ENCODE peak calls at places on chromosomes 4 and X, in eight cellular contexts. O is hypothalamus; H is left colon; N is progenitor cell of endocrine pancreas; E is hepatocyte; F is GM23338; X is activated CD8-positive, alpha-beta memory T cell treated with anti-CD3 and anti-CD28 coated beads, Interleukin-2, amount 50 U/mL, for 48 hours; M is cardiac fibroblast. R is an unnamed sample.

GRCh38 chrX:20270557-20270880 is 3.8 kb upstream of the RPS6KA3 start:
- DNase-seq in E (no peak), F (no peak), X (no peak), M (peak), H (no peak), O (no peak), N (no peak), R (no peak)

GRCh38 chr4:127748957-127749356 is 18.8 kb downstream of the SLC25A31 start:
- DNase-seq in O (no peak), X (no peak), F (no peak), N (no peak), H (no peak), E (no peak), M (no peak), R (no peak)

GRCh38 chr4:102819588-102820365 is 7.6 kb downstream of the UBE2D3 start:
- DNase-seq in M (peak), X (no peak), H (no peak), E (no peak), N (no peak), O (no peak), F (no peak), R (no peak)

GRCh38 chrX:154516655-154517100 is 646 bp upstream of the FAM3A start:
- DNase-seq in X (no peak), O (no peak), E (peak), M (peak), H (no peak), F (peak), N (no peak), R (no peak)

GRCh38 chr4:41887322-41887721 is 47.9 kb upstream of the TMEM33 start:
- DNase-seq in X (no peak), O (no peak), M (no peak), H (no peak), E (no peak), F (no peak), N (no peak), R (no peak)

GRCh38 chr4:139273835-139274234 is 6.2 kb downstream of the MGARP start:
- DNase-seq in F (no peak), N (no peak), O (no peak), X (no peak), H (no peak), M (no peak), E (no peak), R (no peak)

GRCh38 chr4:102196221-102196620 is 149.1 kb downstream of the SLC39A8 start:
- DNase-seq in X (no peak), M (peak), H (no peak), E (no peak), F (no peak), O (no peak), N (no peak), R (no peak)

GRCh38 chr4:19051751-19052296 is 1030.3 kb upstream of the LCORL start:
- DNase-seq in F (peak), N (no peak), X (no peak), M (no peak), H (no peak), E (no peak), O (no peak), R (no peak)

GRCh38 chrX:140766024-140766611 is 56.6 kb downstream of the LINC00632 start:
- DNase-seq in O (peak), M (peak), N (peak), E (peak), F (peak), X (peak), H (peak), R (peak)

GRCh38 chrX:1246816-1247215 is 21.8 kb upstream of the CSF2RA start:
- DNase-seq in X (peak), E (peak), O (peak), H (peak), N (peak), F (peak), M (peak), R (peak)

GRCh38 chr4:121728066-121728465 is 31.3 kb upstream of the ANXA5 start:
- DNase-seq in X (no peak), H (no peak), M (peak), E (no peak), F (no peak), O (no peak), N (no peak), R (no peak)

GRCh38 chr4:13642163-13642562 is 14.6 kb upstream of the BOD1L1 start:
- DNase-seq in O (no peak), X (no peak), E (no peak), M (peak), F (no peak), H (no peak), N (no peak), R (no peak)

GRCh38 chr4:3286335-3287175 is 6.3 kb upstream of the RGS12 start:
- DNase-seq in F (no peak), H (no peak), O (no peak), E (no peak), N (no peak), X (peak), M (no peak), R (no peak)

GRCh38 chr4:174318829-174319764 is 35.4 kb downstream of the CEP44 start:
- DNase-seq in H (no peak), O (no peak), N (no peak), F (peak), M (peak), X (no peak), E (peak), R (peak)

GRCh38 chr4:81506731-81507130 is 35.0 kb upstream of the RASGEF1B start:
- DNase-seq in O (no peak), E (no peak), X (no peak), M (no peak), F (no peak), N (no peak), H (no peak), R (no peak)

GRCh38 chr4:150173854-150174398 is 95.7 kb downstream of the DCLK2 start:
- DNase-seq in O (no peak), F (no peak), E (no peak), N (no peak), M (peak), X (no peak), H (no peak), R (no peak)